ENCODE peak calls at places on chromosomes 2 and 18, in four cellular contexts. M is IMR-90, D is K562, X is HepG2. V is an unnamed sample.

GRCh38 chr2:101501443-101501842 is 26.5 kb upstream of the RFX8 start:
- DNase-seq in D (no peak), X (no peak), M (peak), V (no peak)

GRCh38 chr18:44579745-44580144 is 100.9 kb upstream of the SETBP1 start:
- DNase-seq in X (no peak), M (no peak), D (no peak), V (no peak)

GRCh38 chr2:208983476-208983875 is 440.4 kb upstream of the MAP2 start:
- DNase-seq in M (no peak), D (peak), X (no peak), V (no peak)

GRCh38 chr2:186641807-186642321 is 52.0 kb upstream of the FAM171B start:
- DNase-seq in M (peak), X (peak), D (peak), V (peak)

GRCh38 chr2:199471443-199472057 is 13.8 kb upstream of the SATB2 start:
- DNase-seq in M (peak), X (peak), D (peak), V (peak)

GRCh38 chr2:113245276-113245711 is 33.4 kb downstream of the PAX8 start:
- DNase-seq in D (no peak), M (no peak), X (peak), V (no peak)

GRCh38 chr2:25159947-25160346 is 8.4 kb downstream of the POMC start:
- DNase-seq in D (peak), X (no peak), M (peak), V (peak)

GRCh38 chr2:21044694-21045371 is 960 bp upstream of the APOB start:
- DNase-seq in X (no peak), M (no peak), D (no peak), V (no peak)

GRCh38 chr2:195848119-195848899 is 191.3 kb downstream of the SLC39A10 start:
- DNase-seq in M (no peak), D (peak), X (no peak), V (peak)

GRCh38 chr18:50013363-50014138 is 181.4 kb downstream of the MYO5B start:
- DNase-seq in X (no peak), D (no peak), M (peak), V (no peak)

GRCh38 chr2:88873620-88874019 is 182.1 kb downstream of the RPIA start:
- DNase-seq in M (no peak), D (no peak), X (no peak), V (no peak)

DNA sequence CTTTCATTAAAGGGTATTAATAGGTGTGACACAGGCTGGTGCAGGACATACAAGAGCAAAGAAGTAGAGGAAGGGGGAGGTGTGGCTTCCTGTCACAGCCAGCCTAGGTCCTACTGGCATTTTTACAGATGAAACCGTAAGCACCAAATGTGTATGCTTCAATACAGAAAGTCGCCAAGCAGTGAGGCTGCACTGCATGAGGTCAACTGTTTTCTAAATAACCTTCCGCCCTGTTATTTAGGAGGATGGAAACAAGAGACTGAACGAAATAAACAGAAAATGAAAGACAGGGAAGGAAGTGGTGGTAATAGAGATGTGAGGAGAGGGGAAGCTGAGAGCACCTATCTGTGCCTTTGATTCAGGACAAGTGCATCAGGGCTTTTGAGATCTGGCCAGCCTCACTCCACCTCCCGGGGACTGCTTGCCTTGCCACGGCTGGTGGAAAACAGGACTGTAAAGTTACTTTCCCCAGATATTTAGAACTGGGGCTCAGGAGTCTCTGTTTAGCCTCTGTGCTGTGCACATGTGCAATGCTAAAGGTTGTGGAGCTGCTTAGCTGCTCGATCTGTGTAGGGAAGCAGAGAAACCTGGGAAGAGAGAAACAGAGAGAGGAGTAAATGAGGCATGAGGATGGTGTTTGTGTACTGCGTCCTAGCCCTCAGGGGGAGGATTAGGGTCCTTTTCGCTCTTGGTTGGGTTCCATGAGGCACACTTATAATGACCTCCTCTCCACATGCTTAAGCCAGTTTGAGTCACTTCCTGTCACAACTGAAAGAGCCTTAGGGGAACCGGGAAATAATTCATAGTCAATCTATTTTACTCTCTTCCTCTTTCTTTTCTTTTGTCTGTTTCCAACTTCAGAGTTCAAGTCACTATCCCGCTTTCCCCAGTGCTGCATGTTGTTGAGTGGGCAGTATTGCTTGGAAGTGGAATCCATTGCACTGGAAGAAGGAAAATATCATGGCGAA is 62.3 kb upstream of the BOD1L2 start:
- DNase-seq in M (no peak), D (no peak), X (no peak), V (no peak)
- TF ChIP-seq MAZ in M (no peak), D (no peak), X (no peak), V (no peak)

DNA sequence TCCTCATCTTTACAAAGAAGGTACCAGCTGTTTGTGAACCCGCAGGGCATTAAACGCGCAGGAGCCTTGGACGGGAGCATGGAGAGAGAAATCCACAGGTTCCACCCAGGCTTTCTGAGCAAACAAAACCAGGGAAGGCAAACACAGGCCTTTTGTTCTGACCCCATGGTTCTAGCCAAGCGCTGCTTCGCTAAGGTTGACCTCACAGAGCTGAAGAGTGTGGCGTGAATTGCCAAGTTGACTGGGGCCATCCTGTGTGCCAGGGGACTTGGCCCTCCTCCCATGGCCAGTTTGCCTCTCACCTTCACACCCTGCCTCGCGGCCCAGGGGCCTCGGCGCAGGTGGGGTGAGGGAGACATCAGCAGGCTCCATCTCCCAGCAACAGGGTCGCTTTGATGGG is 74.1 kb downstream of the VAPA start:
- DNase-seq in M (no peak), D (no peak), X (peak), V (no peak)
- TF ChIP-seq MAZ in M (no peak), D (no peak), X (no peak), V (no peak)

GRCh38 chr2:62461017-62461553 is 44.9 kb downstream of the TMEM17 start:
- DNase-seq in X (no peak), D (no peak), M (no peak), V (no peak)
- TF ChIP-seq MAZ in X (no peak), D (no peak), M (no peak), V (no peak)

DNA sequence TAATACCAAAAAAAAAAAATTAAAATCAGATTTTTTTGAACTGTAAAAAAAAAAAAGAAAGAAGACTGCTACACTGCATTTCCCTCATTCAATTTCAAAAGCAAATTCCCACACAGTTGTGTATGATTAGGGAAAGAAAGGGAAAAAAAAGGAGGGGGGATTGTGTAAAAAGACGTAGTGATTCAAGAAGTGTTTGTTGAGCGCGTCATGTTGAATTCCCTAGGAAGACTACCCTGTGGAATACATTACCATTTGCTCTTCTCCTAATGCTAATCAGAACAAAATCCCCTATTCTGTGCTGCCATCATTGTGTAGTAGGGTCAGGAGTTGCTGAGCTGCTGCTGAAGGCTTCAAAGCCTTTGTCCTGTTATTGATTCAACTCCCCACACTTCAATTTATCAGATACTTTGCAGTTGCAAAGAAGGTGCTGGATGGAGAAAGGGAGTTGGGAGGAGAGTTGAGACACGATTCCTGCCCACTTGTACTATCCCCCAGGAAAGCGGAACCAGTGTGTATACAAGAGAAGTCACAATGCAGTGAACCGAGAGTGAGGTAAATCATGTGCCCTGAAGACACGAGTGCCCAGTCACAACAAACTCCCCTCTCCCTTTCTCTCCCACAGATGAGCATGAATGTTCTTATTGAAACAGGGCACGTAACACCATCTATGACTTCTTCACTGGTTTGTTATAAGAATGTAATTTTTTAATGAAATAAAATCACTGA is 155.9 kb downstream of the IRS1 start:
- DNase-seq in D (no peak), M (no peak), X (no peak), V (no peak)
- TF ChIP-seq MAZ in D (no peak), M (no peak), X (no peak), V (no peak)

GRCh38 chr2:69743847-69744264 is 1.9 kb downstream of the ANXA4 start:
- DNase-seq in X (no peak), M (no peak), D (peak), V (no peak)
- TF ChIP-seq MAZ in X (no peak), M (no peak), D (no peak), V (no peak)

GRCh38 chr2:205086689-205087088 is 541.4 kb downstream of the PARD3B start:
- DNase-seq in D (no peak), X (no peak), M (peak), V (no peak)
- TF ChIP-seq MAZ in D (no peak), X (no peak), M (no peak), V (no peak)

GRCh38 chr2:150165479-150165878 is 322.0 kb downstream of the RND3 start:
- DNase-seq in D (no peak), X (no peak), M (no peak), V (no peak)

GRCh38 chr2:150168596-150168995 is 318.9 kb downstream of the RND3 start:
- DNase-seq in D (no peak), X (no peak), M (peak), V (no peak)

GRCh38 chr2:150165988-150166965 is 321.2 kb downstream of the RND3 start:
- DNase-seq in X (peak), M (no peak), D (peak), V (peak)

GRCh38 chr2:150169230-150169629 is 318.2 kb downstream of the RND3 start:
- DNase-seq in D (no peak), M (peak), X (no peak), V (peak)

GRCh38 chr2:150167711-150168110 is 319.8 kb downstream of the RND3 start:
- DNase-seq in M (peak), D (peak), X (no peak), V (peak)
- TF ChIP-seq MAZ in M (no peak), D (no peak), X (no peak), V (no peak)

DNA sequence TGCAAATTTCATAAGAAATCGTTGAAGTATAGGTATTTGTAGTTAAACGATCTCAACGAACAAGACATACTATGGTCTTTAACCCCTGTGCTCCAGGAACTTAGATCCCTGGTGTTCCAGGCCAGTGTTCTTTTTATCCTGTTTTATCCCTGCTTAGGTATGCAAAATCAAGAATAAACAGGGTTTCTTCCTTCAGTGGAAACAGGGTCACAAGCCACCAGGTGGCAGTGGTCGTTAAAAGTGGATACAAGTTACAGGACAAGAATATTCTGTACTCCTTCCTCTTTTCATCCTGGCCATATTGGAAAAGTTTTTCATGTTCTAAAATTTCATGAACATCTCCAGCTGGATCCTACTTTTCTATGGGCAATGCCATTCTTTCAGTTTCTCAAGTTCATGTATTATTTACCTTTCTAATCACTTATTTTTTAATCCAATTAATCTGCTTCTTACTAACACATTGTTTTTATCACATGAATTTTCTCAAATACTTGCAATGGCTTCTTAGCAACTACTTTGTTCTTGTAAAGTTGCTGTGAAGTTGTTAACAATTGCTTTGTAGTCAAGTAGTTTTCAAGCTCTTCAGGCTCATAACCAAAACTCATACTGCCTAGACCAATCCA is 16.4 kb upstream of the HNMT start:
- DNase-seq in D (peak), X (peak), M (peak), V (peak)
- TF ChIP-seq MAZ in D (no peak), X (no peak), M (no peak), V (no peak)

GRCh38 chr18:11518788-11519685 is 90.4 kb upstream of the SLC35G4 start:
- DNase-seq in M (peak), D (peak), X (peak), V (peak)
- TF ChIP-seq MAZ in M (no peak), D (no peak), X (no peak), V (no peak)